ENCODE peak calls at places on chromosomes 12 and 14, in seven cellular contexts. W is kidney epithelial cell, G is Calu3, M is AG09309, E is type B pancreatic cell, X is pancreas, U is neural crest cell. A is an unnamed sample.
A peak's percentile ranks its signal among the peaks of the same experiment; 100 is the strongest.

GRCh38 chr14:102525213-102526143 is 15.9 kb upstream of the ANKRD9 start:
- DNase-seq in X (no peak), W (no peak), G (peak; percentile 52), M (no peak), U (no peak), E (no peak), A (no peak)

GRCh38 chr12:93379432-93380308 is 1.9 kb downstream of the NUDT4 start:
- DNase-seq in X (no peak), E (no peak), W (no peak), G (no peak), M (no peak), U (no peak), A (no peak)

GRCh38 chr12:47816646-47817271 is 2.9 kb downstream of the HDAC7 start:
- DNase-seq in M (no peak), U (no peak), E (no peak), X (no peak), G (no peak), W (no peak), A (no peak)

GRCh38 chr12:112381898-112382796 is at the start of gene HECTD4:
- DNase-seq in X (peak; percentile 98), G (peak; percentile 99), W (peak; percentile 32), E (peak; percentile 93), M (no peak), U (peak; percentile 94), A (peak; percentile 99)

GRCh38 chr12:56007892-56008471 is 10.9 kb downstream of the SUOX start:
- DNase-seq in X (no peak), W (no peak), E (no peak), U (no peak), M (no peak), G (no peak), A (no peak)

GRCh38 chr14:71103662-71104484 is 196.6 kb downstream of the PCNX1 start:
- DNase-seq in W (peak; percentile 25), E (no peak), U (no peak), X (no peak), M (no peak), G (peak; percentile 46), A (peak; percentile 22)

GRCh38 chr12:3842517-3842916 is 30.7 kb downstream of the PARP11 start:
- DNase-seq in M (no peak), W (no peak), U (no peak), E (no peak), X (no peak), G (no peak), A (no peak)

GRCh38 chr12:1282670-1283361 is 291.8 kb downstream of the ERC1 start:
- DNase-seq in M (peak; percentile 27), G (no peak), U (no peak), E (no peak), X (no peak), W (no peak), A (no peak)

GRCh38 chr12:92155733-92156132 is 10.1 kb upstream of the BTG1 start:
- DNase-seq in W (no peak), U (no peak), X (no peak), G (no peak), M (no peak), E (no peak), A (no peak)

GRCh38 chr12:115606040-115606439 is 671.5 kb downstream of the MED13L start:
- DNase-seq in X (no peak), E (no peak), W (no peak), G (no peak), U (no peak), M (no peak), A (peak; percentile 5)

GRCh38 chr14:83441801-83442200 is 1908.1 kb upstream of the SEL1L start:
- DNase-seq in X (no peak), W (no peak), U (no peak), M (no peak), E (no peak), G (no peak), A (no peak)

GRCh38 chr12:61823102-61823501 is 437.1 kb upstream of the USP15 start:
- DNase-seq in W (no peak), G (no peak), M (no peak), X (no peak), U (no peak), E (no peak), A (no peak)

GRCh38 chr14:53842938-53843337 is 113.7 kb downstream of the BMP4 start:
- DNase-seq in U (no peak), W (no peak), M (peak; percentile 57), G (peak; percentile 75), E (no peak), X (no peak), A (no peak)

GRCh38 chr14:44530482-44530881 is 23.4 kb upstream of the FSCB start:
- DNase-seq in G (no peak), M (no peak), E (no peak), W (no peak), X (no peak), U (no peak), A (no peak)

GRCh38 chr14:81033841-81034240 is 78.4 kb downstream of the TSHR start:
- DNase-seq in M (no peak), G (no peak), U (no peak), X (no peak), W (no peak), E (no peak), A (no peak)

GRCh38 chr12:52063081-52063985 is 6.4 kb upstream of the ATG101 start:
- DNase-seq in X (peak; percentile 55), G (no peak), M (no peak), W (no peak), E (no peak), U (no peak), A (no peak)

GRCh38 chr12:105090361-105090760 is 6.1 kb upstream of the ALDH1L2 start:
- DNase-seq in M (no peak), G (no peak), X (no peak), W (no peak), U (no peak), E (no peak), A (no peak)

GRCh38 chr12:89873745-89874144 is 165.1 kb upstream of the ATP2B1 start:
- DNase-seq in M (no peak), G (no peak), X (peak; percentile 5), U (no peak), E (no peak), W (no peak), A (no peak)

GRCh38 chr12:43676183-43676813 is 82.3 kb downstream of the PUS7L start:
- DNase-seq in U (peak; percentile 6), M (no peak), X (no peak), G (peak; percentile 11), W (no peak), E (no peak), A (no peak)

DNA sequence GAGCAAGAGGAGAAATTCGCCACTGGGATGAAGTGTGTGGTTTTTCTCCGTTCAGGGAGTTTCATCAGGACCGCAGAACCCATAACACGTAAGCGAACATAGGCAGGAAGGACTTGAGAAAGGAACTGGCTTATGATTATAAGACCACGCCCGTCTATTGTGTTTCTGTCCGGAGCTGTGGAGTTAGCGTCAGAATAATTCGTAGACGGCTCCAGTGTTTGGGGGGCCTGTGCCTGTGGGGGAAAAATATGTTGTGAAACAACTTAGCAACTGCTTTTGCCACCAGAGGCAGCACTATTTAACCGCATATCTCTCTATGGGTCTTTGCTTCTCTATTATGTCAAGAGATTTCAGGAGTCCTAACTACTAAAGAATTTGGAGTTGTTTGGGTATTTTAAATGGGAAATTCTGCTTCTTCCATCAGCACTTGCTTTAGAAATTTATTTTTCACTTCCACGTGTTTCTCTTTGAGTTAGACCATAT is 506 bp upstream of the CLEC14A start:
- DNase-seq in E (no peak), W (no peak), U (peak; percentile 4), G (no peak), X (no peak), M (peak; percentile 14), A (no peak)
- TF ChIP-seq CTCF in E (peak; percentile 23), W (no peak), U (no peak), G (no peak), X (no peak), M (no peak), A (no peak)

GRCh38 chr14:90509403-90509802 is 112.6 kb downstream of the CALM1 start:
- DNase-seq in X (no peak), G (no peak), M (no peak), E (no peak), U (no peak), W (no peak), A (no peak)
- TF ChIP-seq CTCF in X (no peak), G (no peak), M (no peak), E (peak; percentile 18), U (no peak), W (no peak), A (no peak)

GRCh38 chr12:27338473-27338872 is 5.8 kb downstream of the BMAL2 start:
- DNase-seq in E (no peak), G (no peak), U (no peak), M (no peak), W (no peak), X (no peak), A (no peak)

GRCh38 chr12:27334721-27335082 is 2.1 kb downstream of the BMAL2 start:
- DNase-seq in X (no peak), M (no peak), G (no peak), W (no peak), E (no peak), U (no peak), A (no peak)

GRCh38 chr12:27335364-27336145 is 2.9 kb downstream of the BMAL2 start:
- DNase-seq in E (no peak), G (peak; percentile 43), W (no peak), U (no peak), M (no peak), X (no peak), A (no peak)

GRCh38 chr12:27336254-27336653 is 3.6 kb downstream of the BMAL2 start:
- DNase-seq in M (no peak), G (peak; percentile 62), U (no peak), W (no peak), E (no peak), X (no peak), A (no peak)

DNA sequence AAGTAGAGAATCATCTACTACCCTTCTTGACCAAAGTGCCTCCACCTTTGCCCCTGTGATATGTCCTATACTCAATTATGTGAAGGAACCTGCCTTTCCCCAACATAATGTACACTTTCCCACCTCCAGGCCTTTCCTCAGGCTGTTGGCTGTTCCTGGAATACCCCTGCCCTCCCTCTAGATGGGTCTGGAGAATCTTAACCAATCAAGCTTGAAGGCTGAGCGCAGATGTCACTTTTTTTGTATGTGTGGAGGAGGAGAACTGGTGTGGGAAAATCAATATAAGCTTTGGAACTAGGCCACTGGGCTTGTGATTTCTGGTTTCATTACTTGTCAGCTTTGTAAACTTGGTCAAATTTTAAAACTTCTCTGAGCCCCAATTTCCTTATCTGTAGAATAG is 4.7 kb downstream of the BMAL2 start:
- DNase-seq in X (no peak), M (no peak), G (no peak), E (no peak), W (no peak), U (no peak), A (no peak)
- TF ChIP-seq CTCF in X (no peak), M (no peak), G (no peak), E (no peak), W (no peak), U (no peak), A (no peak)

GRCh38 chr14:89241934-89242670 is 174.9 kb downstream of the FOXN3 start:
- DNase-seq in W (no peak), X (no peak), M (no peak), E (no peak), U (no peak), G (no peak), A (no peak)
- TF ChIP-seq CTCF in W (no peak), X (no peak), M (no peak), E (no peak), U (no peak), G (no peak), A (no peak)

A was measured in nephron progenitor cell.